ENCODE peak calls at places on chromosomes 16 and 17, in seven cellular contexts. Y is SK-N-SH, W is GM23248, K is HCT116, I is neural progenitor cell, H is OCI-LY7, C is MM.1S. F is an unnamed sample.

GRCh38 chr17:59754547-59754946 is 47.1 kb downstream of the VMP1 start:
- DNase-seq in Y (no peak), W (peak; percentile 88), K (peak; percentile 99), I (no peak), H (no peak), C (no peak), F (peak; percentile 99)

GRCh38 chr16:17578921-17579876 is 108.4 kb upstream of the XYLT1 start:
- DNase-seq in Y (peak; percentile 66), W (peak; percentile 82), K (peak; percentile 59), I (peak; percentile 88), H (peak; percentile 71), C (peak; percentile 62), F (peak; percentile 46)

GRCh38 chr16:75588716-75589115 is 22.5 kb downstream of the GABARAPL2 start:
- DNase-seq in Y (no peak), W (no peak), K (no peak), I (no peak), H (no peak), C (no peak), F (no peak)

GRCh38 chr17:61168506-61168905 is 231.1 kb upstream of the TBX2 start:
- DNase-seq in Y (no peak), W (peak; percentile 27), K (no peak), I (no peak), H (no peak), C (no peak), F (no peak)

GRCh38 chr16:11004957-11005610 is 60.7 kb downstream of the CLEC16A start:
- DNase-seq in Y (no peak), W (peak; percentile 89), K (no peak), I (no peak), H (no peak), C (no peak), F (peak; percentile 13)

GRCh38 chr16:49664221-49665215 is 191.4 kb downstream of the ZNF423 start:
- DNase-seq in Y (peak; percentile 92), W (peak; percentile 12), K (no peak), I (no peak), H (no peak), C (no peak), F (no peak)

GRCh38 chr17:66630379-66630778 is 204.5 kb upstream of the CACNG5 start:
- DNase-seq in Y (no peak), W (no peak), K (no peak), I (no peak), H (no peak), C (no peak), F (no peak)

GRCh38 chr16:85881436-85881835 is 17.5 kb upstream of the IRF8 start:
- DNase-seq in Y (no peak), W (no peak), K (no peak), I (no peak), H (no peak), C (no peak), F (no peak)

GRCh38 chr17:68184816-68185436 is 62.9 kb upstream of the AMZ2 start:
- DNase-seq in Y (no peak), W (no peak), K (no peak), I (no peak), H (peak; percentile 65), C (peak; percentile 47), F (no peak)

GRCh38 chr16:27851586-27851985 is 211.9 kb downstream of the GSG1L start:
- DNase-seq in Y (no peak), W (no peak), K (no peak), I (no peak), H (no peak), C (no peak), F (no peak)

GRCh38 chr17:57379237-57380054 is 123.1 kb downstream of the MSI2 start:
- DNase-seq in Y (peak; percentile 67), W (no peak), K (no peak), I (peak; percentile 66), H (peak; percentile 40), C (no peak), F (no peak)

GRCh38 chr17:10579270-10579669 is 29.8 kb upstream of the MYH2 start:
- DNase-seq in Y (no peak), W (no peak), K (no peak), I (no peak), H (peak; percentile 49), C (no peak), F (peak; percentile 6)

GRCh38 chr17:75785016-75785769 is 587 bp downstream of the UNK start:
- DNase-seq in Y (peak; percentile 94), W (peak; percentile 91), K (peak; percentile 76), I (peak; percentile 93), H (peak; percentile 96), C (peak; percentile 90), F (peak; percentile 96)

GRCh38 chr17:72599891-72600290 is 479.1 kb downstream of the SOX9 start:
- DNase-seq in Y (no peak), W (no peak), K (no peak), I (no peak), H (no peak), C (no peak), F (no peak)

GRCh38 chr16:11797957-11798299 is 870 bp upstream of the ZC3H7A start:
- DNase-seq in Y (peak; percentile 30), W (peak; percentile 49), K (no peak), I (no peak), H (peak; percentile 42), C (peak; percentile 15), F (peak; percentile 8)

GRCh38 chr17:36509272-36509985 is 22.9 kb downstream of the ZNHIT3 start:
- DNase-seq in Y (no peak), W (no peak), K (no peak), I (no peak), H (no peak), C (no peak), F (no peak)

GRCh38 chr17:66684716-66685115 is 150.2 kb upstream of the CACNG5 start:
- DNase-seq in Y (no peak), W (no peak), K (no peak), I (no peak), H (no peak), C (no peak), F (no peak)

DNA sequence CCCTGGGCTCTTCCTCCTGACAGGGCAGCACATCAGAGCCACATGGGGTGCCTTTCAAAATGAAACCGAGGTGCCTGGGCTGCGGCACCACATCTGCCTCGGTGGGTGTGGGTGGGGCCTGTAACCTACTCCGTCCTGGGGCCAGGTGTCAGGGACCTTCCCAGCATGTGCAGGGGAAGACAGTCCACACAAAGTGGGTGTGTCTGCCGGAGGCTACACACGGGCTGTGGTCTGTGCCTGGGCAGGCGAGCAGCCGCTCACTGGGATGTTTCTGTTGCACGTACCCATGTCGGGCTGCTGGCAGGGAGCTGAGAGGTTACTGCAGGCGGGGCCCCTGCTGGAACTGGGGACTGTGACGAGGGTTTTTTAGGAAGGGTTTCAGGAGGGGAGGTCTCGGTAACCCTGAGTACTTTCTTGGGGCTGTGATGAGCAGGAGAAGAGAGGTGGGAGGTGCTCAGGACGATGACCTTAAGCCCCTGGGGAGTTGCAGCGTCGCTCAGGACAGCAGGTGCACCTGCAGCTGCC is 351.2 kb downstream of the SEC14L1 start:
- DNase-seq in Y (no peak), W (no peak), K (no peak), I (no peak), H (peak; percentile 83), C (peak; percentile 97), F (no peak)
- TF ChIP-seq EZH2phosphoT487 in Y (no peak), W (no peak), K (no peak), I (no peak), H (no peak), C (no peak), F (no peak)

DNA sequence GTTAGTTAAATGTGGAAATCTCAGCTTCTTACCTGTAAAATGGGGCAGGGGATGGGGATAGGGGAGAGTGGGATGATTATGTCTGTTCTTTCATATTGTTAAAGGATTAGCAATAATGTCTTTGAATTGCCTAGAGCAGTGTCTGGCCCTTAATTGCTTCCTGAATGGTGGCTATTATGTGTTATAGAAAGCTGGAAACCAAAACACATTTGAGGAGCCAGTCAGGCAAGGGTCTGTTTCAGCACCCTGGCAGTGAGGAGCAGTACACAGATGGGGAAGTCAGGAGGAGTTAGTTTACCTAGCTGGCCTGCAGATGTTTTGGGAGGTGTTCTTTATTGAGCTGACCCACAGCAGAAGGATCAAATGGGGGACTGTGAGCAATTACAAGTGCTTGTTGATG is 63.0 kb downstream of the NUP93 start:
- DNase-seq in Y (no peak), W (no peak), K (no peak), I (no peak), H (no peak), C (no peak), F (no peak)
- TF ChIP-seq EZH2phosphoT487 in Y (no peak), W (no peak), K (no peak), I (no peak), H (no peak), C (no peak), F (no peak)

GRCh38 chr16:79337906-79338305 is 262.6 kb downstream of the MAF start:
- DNase-seq in Y (no peak), W (no peak), K (no peak), I (no peak), H (no peak), C (no peak), F (no peak)

GRCh38 chr16:79334127-79334526 is 266.4 kb downstream of the MAF start:
- DNase-seq in Y (no peak), W (no peak), K (no peak), I (peak; percentile 59), H (peak; percentile 19), C (no peak), F (no peak)

GRCh38 chr16:79336437-79337229 is 263.9 kb downstream of the MAF start:
- DNase-seq in Y (no peak), W (no peak), K (no peak), I (no peak), H (no peak), C (no peak), F (no peak)

GRCh38 chr16:79339863-79340262 is 260.7 kb downstream of the MAF start:
- DNase-seq in Y (peak; percentile 73), W (no peak), K (no peak), I (no peak), H (no peak), C (no peak), F (no peak)
- TF ChIP-seq EZH2phosphoT487 in Y (no peak), W (no peak), K (no peak), I (no peak), H (no peak), C (no peak), F (no peak)

GRCh38 chr16:70494777-70495176 is 28.6 kb downstream of the COG4 start:
- DNase-seq in Y (no peak), W (no peak), K (no peak), I (no peak), H (no peak), C (no peak), F (no peak)

GRCh38 chr16:70495425-70496182 is 27.8 kb downstream of the COG4 start:
- DNase-seq in Y (no peak), W (no peak), K (no peak), I (no peak), H (no peak), C (no peak), F (no peak)

GRCh38 chr16:70484867-70485266 is 30.5 kb downstream of the FCSK start:
- DNase-seq in Y (no peak), W (no peak), K (no peak), I (no peak), H (no peak), C (no peak), F (no peak)

GRCh38 chr16:70493863-70494770 is 29.2 kb downstream of the COG4 start:
- DNase-seq in Y (no peak), W (peak; percentile 16), K (no peak), I (no peak), H (peak; percentile 54), C (peak; percentile 36), F (no peak)

DNA sequence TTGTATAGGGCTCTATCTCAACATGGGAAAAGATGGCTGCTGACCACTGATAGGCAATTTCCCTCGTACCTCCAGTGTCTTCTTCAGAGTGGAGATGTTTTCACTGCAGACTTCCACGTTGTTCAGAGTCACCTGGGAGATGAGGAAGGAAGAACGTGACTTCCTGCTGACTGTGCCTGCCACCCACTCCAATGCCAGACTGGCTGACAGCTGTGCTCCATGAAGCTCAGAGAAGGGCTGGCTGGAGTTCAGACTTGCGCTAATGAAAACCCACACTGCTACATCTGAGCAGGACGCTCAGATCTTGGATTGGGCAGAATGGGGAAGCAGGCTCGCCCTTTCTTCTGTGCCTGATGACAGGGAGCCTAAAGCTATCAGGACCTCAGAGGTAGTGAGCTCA is 33.1 kb downstream of the COG4 start:
- DNase-seq in Y (no peak), W (no peak), K (no peak), I (no peak), H (no peak), C (no peak), F (no peak)
- TF ChIP-seq EZH2phosphoT487 in Y (no peak), W (no peak), K (no peak), I (no peak), H (no peak), C (no peak), F (no peak)